ENCODE peak calls at places on chromosome 21, in six cellular contexts. O is AG04450, M is GM13977, V is IMR-90, L is kidney, P is endothelial cell. Y is an unnamed sample.

GRCh38 chr21:38352536-38353219 is 95.9 kb downstream of the KCNJ15 start:
- DNase-seq in O (peak; percentile 58), V (peak; percentile 76), P (peak; percentile 81), L (no peak), M (peak; percentile 62), Y (peak; percentile 63)

GRCh38 chr21:44569861-44570517 is 3.5 kb upstream of the KRTAP10-4 start:
- DNase-seq in O (no peak), V (no peak), L (peak; percentile 35), M (no peak), P (no peak), Y (no peak)

GRCh38 chr21:36603221-36603620 is 95.7 kb upstream of the SIM2 start:
- DNase-seq in L (no peak), P (no peak), M (no peak), O (no peak), V (no peak), Y (no peak)

GRCh38 chr21:33059319-33059894 is 10.5 kb upstream of the OLIG1 start:
- DNase-seq in P (no peak), M (no peak), V (no peak), O (no peak), L (no peak), Y (no peak)

GRCh38 chr21:37869661-37870060 is 46.6 kb downstream of the KCNJ6 start:
- DNase-seq in L (no peak), O (no peak), P (no peak), V (no peak), M (no peak), Y (no peak)

GRCh38 chr21:36188081-36188681 is 31.6 kb downstream of the DOP1B start:
- DNase-seq in L (peak; percentile 55), P (no peak), V (no peak), O (no peak), M (no peak), Y (no peak)

GRCh38 chr21:45073301-45074047 is 906 bp upstream of the ADARB1 start:
- DNase-seq in V (peak; percentile 44), L (peak; percentile 84), M (peak; percentile 55), P (no peak), O (no peak), Y (peak; percentile 64)

GRCh38 chr21:39738566-39738965 is 6.4 kb upstream of the IGSF5 start:
- DNase-seq in M (no peak), V (no peak), O (no peak), P (no peak), L (no peak), Y (no peak)

GRCh38 chr21:36075953-36076352 is 6.1 kb downstream of the CBR1 start:
- DNase-seq in V (no peak), M (no peak), L (no peak), O (no peak), P (no peak), Y (no peak)

GRCh38 chr21:38448619-38449186 is 49.6 kb downstream of the ERG start:
- DNase-seq in L (no peak), P (no peak), V (no peak), M (no peak), O (no peak), Y (no peak)

GRCh38 chr21:38298833-38299232 is 42.0 kb downstream of the KCNJ15 start:
- DNase-seq in M (no peak), P (no peak), V (no peak), L (no peak), O (no peak), Y (no peak)

GRCh38 chr21:38447611-38448010 is 50.7 kb downstream of the ERG start:
- DNase-seq in O (no peak), L (no peak), P (no peak), M (no peak), V (no peak), Y (no peak)

GRCh38 chr21:25670726-25671125 is 31.7 kb downstream of the JAM2 start:
- DNase-seq in L (no peak), P (no peak), V (peak; percentile 30), O (peak; percentile 4), M (no peak), Y (no peak)

GRCh38 chr21:45576838-45577737 is 34.8 kb upstream of the SLC19A1 start:
- DNase-seq in V (no peak), L (peak; percentile 51), O (no peak), M (no peak), P (no peak), Y (no peak)

GRCh38 chr21:33028759-33029511 is 3.2 kb downstream of the OLIG2 start:
- DNase-seq in M (peak; percentile 36), V (peak; percentile 14), O (no peak), L (no peak), P (no peak), Y (no peak)

DNA sequence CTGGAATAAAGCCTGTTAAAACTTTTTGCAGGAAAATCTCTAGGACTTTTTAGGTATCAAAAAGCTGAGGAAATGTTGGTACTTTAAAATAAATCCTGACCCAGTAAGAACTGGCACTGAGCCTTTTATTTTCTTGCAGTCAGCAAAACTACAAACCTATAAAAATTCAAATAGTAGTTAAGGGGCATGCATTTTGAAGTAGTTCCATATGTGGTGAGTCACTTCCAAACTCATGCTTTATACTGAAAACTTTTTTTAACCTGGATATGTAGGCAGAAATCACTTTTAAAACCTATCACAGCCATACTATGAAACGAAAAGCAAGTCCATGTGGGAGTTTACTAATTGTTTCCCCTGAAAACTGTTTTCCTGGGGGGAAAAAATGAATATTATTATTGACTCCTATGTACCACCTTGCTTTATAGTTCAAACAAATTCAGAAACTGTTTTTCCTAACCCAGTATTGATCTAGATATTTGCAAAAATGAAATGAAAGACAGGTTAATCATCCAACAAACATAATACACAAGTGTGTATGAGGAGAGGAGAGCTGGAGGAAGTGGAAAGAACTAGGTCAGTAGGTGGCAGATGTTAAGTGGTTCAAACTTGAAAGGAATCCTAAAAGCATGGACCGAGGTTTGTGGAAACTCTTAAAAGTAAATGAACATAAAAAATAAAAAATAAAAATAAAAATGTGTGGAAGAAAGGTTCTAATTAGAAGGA is 30.5 kb downstream of the NRIP1 start:
- DNase-seq in O (no peak), M (no peak), L (no peak), V (peak; percentile 72), P (no peak), Y (no peak)
- TF ChIP-seq CTCF in O (peak; percentile 4), M (no peak), L (no peak), V (no peak), P (no peak), Y (no peak)

DNA sequence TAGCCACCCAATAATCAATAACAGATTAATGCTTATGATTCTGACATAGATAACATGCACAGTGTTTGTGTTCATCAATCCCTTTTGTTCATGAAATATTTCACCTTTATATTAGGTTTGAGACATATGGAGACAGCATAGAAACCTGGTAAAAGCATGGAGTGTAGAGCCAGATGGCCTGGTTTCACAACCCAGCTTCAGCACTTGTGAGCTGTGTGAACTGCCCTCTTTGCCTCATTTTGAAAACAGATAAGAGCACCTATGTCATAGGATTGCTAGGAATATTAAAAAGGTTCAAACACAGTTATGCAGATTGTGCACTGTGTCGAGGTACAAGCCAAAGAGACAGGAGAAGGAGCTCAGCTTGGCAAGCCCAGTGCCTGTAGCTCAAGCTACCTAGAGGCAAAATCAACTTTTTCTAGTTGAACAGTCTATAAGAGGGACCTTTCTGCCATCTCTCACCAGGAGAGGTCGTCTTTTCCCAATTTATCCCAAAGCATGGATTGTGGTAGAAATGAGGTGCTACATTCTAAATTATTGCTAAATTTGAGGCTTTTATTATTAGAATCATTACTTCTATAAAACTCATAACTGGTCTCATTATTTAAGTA is 5.0 kb downstream of the CHODL start:
- DNase-seq in P (no peak), M (no peak), L (no peak), V (no peak), O (no peak), Y (no peak)
- TF ChIP-seq CTCF in P (no peak), M (no peak), L (no peak), V (no peak), O (no peak), Y (no peak)

DNA sequence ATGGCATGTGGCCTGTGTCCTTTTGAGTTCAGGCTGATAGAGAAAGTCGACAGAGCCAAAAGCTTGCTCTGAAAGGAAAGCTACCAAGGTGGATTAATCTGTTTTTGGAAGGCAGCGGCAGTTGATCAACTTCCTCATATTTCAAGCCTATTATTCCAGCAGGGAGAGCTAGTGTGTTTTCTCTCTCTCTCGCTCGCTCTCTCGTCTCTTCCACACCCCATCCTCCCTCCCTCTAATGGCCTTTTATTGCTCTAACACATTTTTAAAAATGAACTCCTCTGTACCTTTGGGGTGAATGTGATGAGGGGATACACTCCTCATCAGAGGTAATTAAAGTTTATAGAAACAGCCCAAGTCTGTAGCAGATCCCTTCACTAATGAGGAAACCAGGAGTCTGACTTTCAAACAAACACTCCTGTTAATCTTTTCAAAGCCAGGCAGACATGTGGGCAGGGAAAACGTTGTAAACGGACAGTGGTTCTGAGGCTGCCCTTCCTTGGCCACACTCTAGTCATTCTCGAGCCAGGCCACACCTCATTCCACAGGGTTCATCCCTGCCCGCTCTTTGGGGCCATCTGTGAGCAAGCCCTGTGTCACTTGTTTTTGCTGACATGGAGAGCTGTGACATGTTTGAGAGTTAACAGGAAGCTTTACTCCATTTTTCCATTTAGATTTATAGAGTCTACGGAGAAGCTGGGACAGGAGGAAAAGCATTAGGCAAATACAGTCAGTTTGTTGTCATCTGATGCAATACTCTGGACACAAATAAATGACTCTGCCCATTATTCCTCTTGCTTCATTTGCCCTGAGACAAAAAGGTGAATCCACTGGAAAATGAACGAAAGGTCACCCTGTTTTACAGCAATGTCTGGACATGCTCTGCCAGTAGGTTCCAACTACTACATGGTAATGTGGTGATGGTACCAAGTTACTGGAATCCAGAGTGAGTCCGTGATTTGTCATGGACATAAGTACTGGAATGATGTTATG is 126.7 kb downstream of the CLIC6 start:
- DNase-seq in M (no peak), P (no peak), V (peak; percentile 77), L (no peak), O (no peak), Y (no peak)
- TF ChIP-seq CTCF in M (no peak), P (no peak), V (peak; percentile 10), L (no peak), O (no peak), Y (no peak)

GRCh38 chr21:42009831-42010506 is at the start of gene ZBTB21:
- DNase-seq in V (peak; percentile 97), P (peak; percentile 98), L (peak; percentile 99), M (peak; percentile 97), O (peak; percentile 96), Y (peak; percentile 96)

GRCh38 chr21:42007541-42007940 is 2.6 kb downstream of the ZBTB21 start:
- DNase-seq in P (no peak), M (no peak), V (no peak), L (no peak), O (no peak), Y (no peak)

GRCh38 chr21:42010507-42011493 is 640 bp upstream of the ZBTB21 start:
- DNase-seq in P (peak; percentile 39), O (no peak), L (peak; percentile 89), V (no peak), M (peak; percentile 60), Y (peak; percentile 62)

GRCh38 chr21:42006765-42007164 is 3.4 kb downstream of the ZBTB21 start:
- DNase-seq in O (no peak), V (no peak), M (no peak), L (no peak), P (no peak), Y (no peak)

GRCh38 chr21:42009018-42009830 is 936 bp downstream of the ZBTB21 start:
- DNase-seq in O (no peak), M (peak; percentile 50), L (peak; percentile 89), V (peak; percentile 81), P (peak; percentile 53), Y (peak; percentile 50)
- TF ChIP-seq CTCF in O (peak; percentile 27), M (peak; percentile 29), L (no peak), V (peak; percentile 31), P (no peak), Y (peak; percentile 19)

Y was measured in GM13976.